ENCODE peak calls at places on chromosome 13, in eight cellular contexts. One of them, this sample, is unnamed.

GRCh38 chr13:112684041-112684440 is 5.8 kb upstream of the ATP11A start:
- DNase-seq in GM12865: no peak
- DNase-seq in omental fat pad: no peak
- DNase-seq in fibroblast of pulmonary artery: no peak
- DNase-seq in mesothelial cell of epicardium: no peak
- DNase-seq in pancreas: no peak
- DNase-seq in activated CD8-positive, alpha-beta T cell treated with anti-CD3 and anti-CD28 coated beads for 36 hours: no peak
- DNase-seq in choroid plexus epithelial cell: no peak
- DNase-seq in this sample: no peak

GRCh38 chr13:69547780-69548179 is 559.8 kb upstream of the ATXN8OS start:
- DNase-seq in GM12865: no peak
- DNase-seq in omental fat pad: no peak
- DNase-seq in fibroblast of pulmonary artery: no peak
- DNase-seq in mesothelial cell of epicardium: no peak
- DNase-seq in pancreas: no peak
- DNase-seq in activated CD8-positive, alpha-beta T cell treated with anti-CD3 and anti-CD28 coated beads for 36 hours: no peak
- DNase-seq in choroid plexus epithelial cell: no peak
- DNase-seq in this sample: no peak

GRCh38 chr13:90201198-90201597 is 1146.3 kb upstream of the MIR17HG start:
- DNase-seq in GM12865: peak
- DNase-seq in omental fat pad: no peak
- DNase-seq in fibroblast of pulmonary artery: peak
- DNase-seq in mesothelial cell of epicardium: no peak
- DNase-seq in pancreas: no peak
- DNase-seq in activated CD8-positive, alpha-beta T cell treated with anti-CD3 and anti-CD28 coated beads for 36 hours: no peak
- DNase-seq in choroid plexus epithelial cell: peak
- DNase-seq in this sample: peak

GRCh38 chr13:99059498-99060070 is 81.7 kb upstream of the DOCK9 start:
- DNase-seq in GM12865: no peak
- DNase-seq in omental fat pad: no peak
- DNase-seq in fibroblast of pulmonary artery: peak
- DNase-seq in mesothelial cell of epicardium: no peak
- DNase-seq in pancreas: no peak
- DNase-seq in activated CD8-positive, alpha-beta T cell treated with anti-CD3 and anti-CD28 coated beads for 36 hours: no peak
- DNase-seq in choroid plexus epithelial cell: no peak
- DNase-seq in this sample: no peak

GRCh38 chr13:60090579-60090978 is 73.1 kb downstream of the DIAPH3 start:
- DNase-seq in GM12865: no peak
- DNase-seq in omental fat pad: no peak
- DNase-seq in fibroblast of pulmonary artery: peak
- DNase-seq in mesothelial cell of epicardium: no peak
- DNase-seq in pancreas: no peak
- DNase-seq in activated CD8-positive, alpha-beta T cell treated with anti-CD3 and anti-CD28 coated beads for 36 hours: no peak
- DNase-seq in choroid plexus epithelial cell: peak
- DNase-seq in this sample: peak

GRCh38 chr13:35699805-35700204 is 223.3 kb upstream of the MAB21L1 start:
- DNase-seq in GM12865: no peak
- DNase-seq in omental fat pad: no peak
- DNase-seq in fibroblast of pulmonary artery: no peak
- DNase-seq in mesothelial cell of epicardium: no peak
- DNase-seq in pancreas: no peak
- DNase-seq in activated CD8-positive, alpha-beta T cell treated with anti-CD3 and anti-CD28 coated beads for 36 hours: no peak
- DNase-seq in choroid plexus epithelial cell: peak
- DNase-seq in this sample: no peak

GRCh38 chr13:97125051-97125809 is 96.9 kb upstream of the MBNL2 start:
- DNase-seq in GM12865: peak
- DNase-seq in omental fat pad: no peak
- DNase-seq in fibroblast of pulmonary artery: peak
- DNase-seq in mesothelial cell of epicardium: peak
- DNase-seq in pancreas: no peak
- DNase-seq in activated CD8-positive, alpha-beta T cell treated with anti-CD3 and anti-CD28 coated beads for 36 hours: peak
- DNase-seq in choroid plexus epithelial cell: peak
- DNase-seq in this sample: peak

GRCh38 chr13:27474751-27475268 is 24.4 kb upstream of the MTIF3 start:
- DNase-seq in GM12865: no peak
- DNase-seq in omental fat pad: no peak
- DNase-seq in fibroblast of pulmonary artery: no peak
- DNase-seq in mesothelial cell of epicardium: no peak
- DNase-seq in pancreas: no peak
- DNase-seq in activated CD8-positive, alpha-beta T cell treated with anti-CD3 and anti-CD28 coated beads for 36 hours: no peak
- DNase-seq in choroid plexus epithelial cell: no peak
- DNase-seq in this sample: no peak

GRCh38 chr13:73717632-73718031 is 416.6 kb downstream of the KLF12 start:
- DNase-seq in GM12865: no peak
- DNase-seq in omental fat pad: no peak
- DNase-seq in fibroblast of pulmonary artery: peak
- DNase-seq in mesothelial cell of epicardium: no peak
- DNase-seq in pancreas: peak
- DNase-seq in activated CD8-positive, alpha-beta T cell treated with anti-CD3 and anti-CD28 coated beads for 36 hours: no peak
- DNase-seq in choroid plexus epithelial cell: peak
- DNase-seq in this sample: peak

GRCh38 chr13:46866150-46866549 is 30.7 kb downstream of the HTR2A start:
- DNase-seq in GM12865: peak
- DNase-seq in omental fat pad: no peak
- DNase-seq in fibroblast of pulmonary artery: peak
- DNase-seq in mesothelial cell of epicardium: peak
- DNase-seq in pancreas: peak
- DNase-seq in activated CD8-positive, alpha-beta T cell treated with anti-CD3 and anti-CD28 coated beads for 36 hours: peak
- DNase-seq in choroid plexus epithelial cell: peak
- DNase-seq in this sample: peak

GRCh38 chr13:29922896-29923295 is 72.5 kb upstream of the UBL3 start:
- DNase-seq in GM12865: peak
- DNase-seq in omental fat pad: no peak
- DNase-seq in fibroblast of pulmonary artery: peak
- DNase-seq in mesothelial cell of epicardium: no peak
- DNase-seq in pancreas: no peak
- DNase-seq in activated CD8-positive, alpha-beta T cell treated with anti-CD3 and anti-CD28 coated beads for 36 hours: no peak
- DNase-seq in choroid plexus epithelial cell: peak
- DNase-seq in this sample: peak

GRCh38 chr13:63731896-63732295 is 2316.2 kb upstream of the PCDH20 start:
- DNase-seq in GM12865: no peak
- DNase-seq in omental fat pad: no peak
- DNase-seq in fibroblast of pulmonary artery: no peak
- DNase-seq in mesothelial cell of epicardium: no peak
- DNase-seq in pancreas: peak
- DNase-seq in activated CD8-positive, alpha-beta T cell treated with anti-CD3 and anti-CD28 coated beads for 36 hours: no peak
- DNase-seq in choroid plexus epithelial cell: no peak
- DNase-seq in this sample: no peak

GRCh38 chr13:23695711-23696512 is 125.7 kb downstream of the TNFRSF19 start:
- DNase-seq in GM12865: peak
- DNase-seq in omental fat pad: no peak
- DNase-seq in fibroblast of pulmonary artery: no peak
- DNase-seq in mesothelial cell of epicardium: no peak
- DNase-seq in pancreas: no peak
- DNase-seq in activated CD8-positive, alpha-beta T cell treated with anti-CD3 and anti-CD28 coated beads for 36 hours: peak
- DNase-seq in choroid plexus epithelial cell: no peak
- DNase-seq in this sample: no peak

DNA sequence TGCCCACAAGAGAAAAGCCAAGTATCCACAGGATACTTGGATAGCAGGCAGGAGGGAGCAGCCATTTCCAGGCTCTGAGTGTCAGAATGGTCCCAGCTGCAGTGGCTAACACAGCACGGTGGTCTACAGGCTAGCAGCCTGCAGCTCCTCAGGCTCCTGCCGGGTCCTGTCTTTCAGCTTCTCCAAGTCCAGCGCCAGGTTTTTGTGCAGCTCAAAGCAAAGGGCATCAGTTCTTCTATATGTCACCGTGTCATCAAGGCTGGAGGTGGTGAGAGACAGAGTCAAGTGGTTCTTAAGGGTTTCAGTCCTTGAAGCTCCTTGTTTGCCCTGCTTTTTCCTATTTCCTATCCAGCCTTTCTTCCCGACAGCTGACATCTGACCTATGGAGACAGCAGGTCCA is 188.6 kb downstream of the NUFIP1 start:
- DNase-seq in GM12865: no peak
- DNase-seq in omental fat pad: no peak
- DNase-seq in fibroblast of pulmonary artery: no peak
- DNase-seq in mesothelial cell of epicardium: no peak
- DNase-seq in pancreas: no peak
- DNase-seq in activated CD8-positive, alpha-beta T cell treated with anti-CD3 and anti-CD28 coated beads for 36 hours: no peak
- DNase-seq in choroid plexus epithelial cell: no peak
- DNase-seq in this sample: no peak
- TF ChIP-seq CTCF in GM12865: no peak
- TF ChIP-seq CTCF in omental fat pad: no peak
- TF ChIP-seq CTCF in fibroblast of pulmonary artery: no peak
- TF ChIP-seq CTCF in mesothelial cell of epicardium: no peak
- TF ChIP-seq CTCF in pancreas: no peak
- TF ChIP-seq CTCF in activated CD8-positive, alpha-beta T cell treated with anti-CD3 and anti-CD28 coated beads for 36 hours: no peak
- TF ChIP-seq CTCF in choroid plexus epithelial cell: no peak
- TF ChIP-seq CTCF in this sample: no peak

DNA sequence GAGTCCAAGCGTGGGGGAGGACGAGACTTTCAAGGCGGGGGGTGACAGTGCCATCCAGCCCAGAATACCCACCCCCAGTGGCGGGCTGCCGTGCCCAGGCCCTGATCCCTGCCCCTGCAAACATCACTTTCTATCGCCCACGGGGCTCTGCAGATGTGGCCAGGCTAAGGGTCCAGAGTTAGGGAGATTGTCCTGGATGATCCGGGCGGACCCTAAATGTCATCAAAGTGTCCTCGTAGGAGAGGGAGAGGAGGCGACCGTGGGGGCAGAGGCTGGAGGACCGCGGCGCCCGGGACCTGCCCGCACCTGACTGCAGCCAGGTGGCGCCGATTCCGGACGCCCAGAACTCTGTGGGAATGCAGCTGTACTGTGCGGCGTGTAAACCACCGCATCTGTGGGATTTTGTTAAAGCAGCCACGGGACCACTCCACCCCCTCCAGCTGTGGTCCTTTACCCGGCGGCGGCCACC is 32.4 kb downstream of the GJA3 start:
- DNase-seq in GM12865: peak
- DNase-seq in omental fat pad: no peak
- DNase-seq in fibroblast of pulmonary artery: no peak
- DNase-seq in mesothelial cell of epicardium: no peak
- DNase-seq in pancreas: peak
- DNase-seq in activated CD8-positive, alpha-beta T cell treated with anti-CD3 and anti-CD28 coated beads for 36 hours: no peak
- DNase-seq in choroid plexus epithelial cell: no peak
- DNase-seq in this sample: no peak
- TF ChIP-seq CTCF in GM12865: no peak
- TF ChIP-seq CTCF in omental fat pad: no peak
- TF ChIP-seq CTCF in fibroblast of pulmonary artery: no peak
- TF ChIP-seq CTCF in mesothelial cell of epicardium: no peak
- TF ChIP-seq CTCF in pancreas: peak
- TF ChIP-seq CTCF in activated CD8-positive, alpha-beta T cell treated with anti-CD3 and anti-CD28 coated beads for 36 hours: no peak
- TF ChIP-seq CTCF in choroid plexus epithelial cell: peak
- TF ChIP-seq CTCF in this sample: no peak

DNA sequence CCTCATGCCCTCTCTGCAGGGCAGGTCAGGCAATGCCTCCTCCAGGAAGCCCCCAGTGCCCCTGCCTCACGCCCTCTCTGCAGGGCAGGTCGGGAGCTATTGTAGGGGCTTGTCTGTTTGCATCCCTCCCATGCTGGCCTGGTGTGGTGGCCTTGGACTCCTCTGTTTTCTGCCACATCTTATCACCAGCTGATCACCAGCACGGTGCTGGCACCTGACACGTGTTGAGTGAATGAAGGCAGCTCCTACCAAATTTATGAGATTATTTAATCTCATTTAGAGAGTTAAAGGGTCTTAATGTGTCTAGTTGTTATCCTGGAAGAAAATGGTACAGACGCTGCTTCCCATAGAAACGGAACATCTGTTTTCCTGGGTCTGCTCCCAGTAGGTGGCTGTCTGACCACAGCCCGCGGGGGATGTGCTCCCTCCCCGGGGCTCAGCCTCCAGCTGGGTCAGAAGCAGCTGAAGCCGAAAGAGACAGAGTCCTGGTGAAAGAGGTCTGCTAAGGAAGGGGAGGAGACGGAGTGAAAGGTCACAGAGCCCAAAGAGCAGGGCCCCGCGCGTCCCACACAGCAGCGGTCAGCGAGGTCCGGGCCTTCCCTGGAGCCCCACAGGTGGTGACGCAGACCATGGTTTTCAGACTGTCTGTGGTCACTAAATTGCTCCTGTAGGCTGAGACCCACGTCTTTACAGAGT is 51.7 kb upstream of the C13orf46 start:
- DNase-seq in GM12865: no peak
- DNase-seq in omental fat pad: no peak
- DNase-seq in fibroblast of pulmonary artery: peak
- DNase-seq in mesothelial cell of epicardium: no peak
- DNase-seq in pancreas: no peak
- DNase-seq in activated CD8-positive, alpha-beta T cell treated with anti-CD3 and anti-CD28 coated beads for 36 hours: no peak
- DNase-seq in choroid plexus epithelial cell: peak
- DNase-seq in this sample: peak
- TF ChIP-seq CTCF in GM12865: no peak
- TF ChIP-seq CTCF in omental fat pad: no peak
- TF ChIP-seq CTCF in fibroblast of pulmonary artery: peak
- TF ChIP-seq CTCF in mesothelial cell of epicardium: no peak
- TF ChIP-seq CTCF in pancreas: no peak
- TF ChIP-seq CTCF in activated CD8-positive, alpha-beta T cell treated with anti-CD3 and anti-CD28 coated beads for 36 hours: no peak
- TF ChIP-seq CTCF in choroid plexus epithelial cell: peak
- TF ChIP-seq CTCF in this sample: peak

GRCh38 chr13:79508224-79508961 is 27.4 kb downstream of the NDFIP2 start:
- DNase-seq in GM12865: no peak
- DNase-seq in omental fat pad: no peak
- DNase-seq in fibroblast of pulmonary artery: peak
- DNase-seq in mesothelial cell of epicardium: no peak
- DNase-seq in pancreas: no peak
- DNase-seq in activated CD8-positive, alpha-beta T cell treated with anti-CD3 and anti-CD28 coated beads for 36 hours: no peak
- DNase-seq in choroid plexus epithelial cell: no peak
- DNase-seq in this sample: peak
- TF ChIP-seq CTCF in GM12865: no peak
- TF ChIP-seq CTCF in omental fat pad: no peak
- TF ChIP-seq CTCF in fibroblast of pulmonary artery: no peak
- TF ChIP-seq CTCF in mesothelial cell of epicardium: no peak
- TF ChIP-seq CTCF in pancreas: no peak
- TF ChIP-seq CTCF in activated CD8-positive, alpha-beta T cell treated with anti-CD3 and anti-CD28 coated beads for 36 hours: no peak
- TF ChIP-seq CTCF in choroid plexus epithelial cell: no peak
- TF ChIP-seq CTCF in this sample: no peak

GRCh38 chr13:50539791-50540530 is 303.5 kb downstream of the DLEU7 start:
- DNase-seq in GM12865: no peak
- DNase-seq in omental fat pad: no peak
- DNase-seq in fibroblast of pulmonary artery: no peak
- DNase-seq in mesothelial cell of epicardium: no peak
- DNase-seq in pancreas: no peak
- DNase-seq in activated CD8-positive, alpha-beta T cell treated with anti-CD3 and anti-CD28 coated beads for 36 hours: no peak
- DNase-seq in choroid plexus epithelial cell: peak
- DNase-seq in this sample: no peak
- TF ChIP-seq CTCF in GM12865: no peak
- TF ChIP-seq CTCF in omental fat pad: no peak
- TF ChIP-seq CTCF in fibroblast of pulmonary artery: no peak
- TF ChIP-seq CTCF in mesothelial cell of epicardium: no peak
- TF ChIP-seq CTCF in pancreas: no peak
- TF ChIP-seq CTCF in activated CD8-positive, alpha-beta T cell treated with anti-CD3 and anti-CD28 coated beads for 36 hours: no peak
- TF ChIP-seq CTCF in choroid plexus epithelial cell: no peak
- TF ChIP-seq CTCF in this sample: no peak